ENCODE peak calls at places on chromosomes 7 and 10, in five cellular contexts. M, K, V, S and Q are unnamed samples.

GRCh38 chr7:140200102-140200989 is 23.6 kb upstream of the KDM7A start:
- DNase-seq in V (no peak), K (no peak), S (peak; percentile 86), M (no peak), Q (no peak)

GRCh38 chr7:158317238-158318205 is 270.1 kb downstream of the PTPRN2 start:
- DNase-seq in S (no peak), V (no peak), K (no peak), M (no peak), Q (peak; percentile 81)

GRCh38 chr10:33240931-33241330 is 93.5 kb downstream of the NRP1 start:
- DNase-seq in V (no peak), S (no peak), K (no peak), M (no peak), Q (no peak)

GRCh38 chr10:22648547-22648961 is 65.8 kb downstream of the PIP4K2A start:
- DNase-seq in V (no peak), S (no peak), K (no peak), M (no peak), Q (no peak)

GRCh38 chr7:122301858-122302745 is 2.4 kb downstream of the FEZF1 start:
- DNase-seq in S (no peak), V (peak; percentile 32), M (no peak), K (no peak), Q (peak; percentile 61)

GRCh38 chr10:60974463-60975149 is 30.6 kb upstream of the RHOBTB1 start:
- DNase-seq in V (no peak), S (no peak), K (no peak), M (no peak), Q (no peak)

GRCh38 chr10:6988654-6989053 is 408.6 kb upstream of the PRKCQ start:
- DNase-seq in K (no peak), M (no peak), S (no peak), V (no peak), Q (no peak)

GRCh38 chr7:125695631-125696030 is 766.0 kb upstream of the POT1 start:
- DNase-seq in S (no peak), V (no peak), M (no peak), K (no peak), Q (no peak)

GRCh38 chr10:8137272-8137680 is 82.8 kb downstream of the GATA3 start:
- DNase-seq in M (no peak), K (no peak), V (no peak), S (no peak), Q (no peak)

GRCh38 chr10:61633665-61634064 is 29.1 kb upstream of the CABCOCO1 start:
- DNase-seq in K (no peak), M (no peak), V (no peak), S (no peak), Q (no peak)

GRCh38 chr7:12524794-12525386 is 45.6 kb upstream of the SCIN start:
- DNase-seq in M (no peak), V (no peak), K (peak; percentile 57), S (peak; percentile 24), Q (no peak)

GRCh38 chr10:125158528-125159485 is 1.6 kb downstream of the CTBP2 start:
- DNase-seq in K (peak; percentile 64), M (peak; percentile 67), V (no peak), S (peak; percentile 52), Q (no peak)

GRCh38 chr10:87700031-87700796 is 40.5 kb downstream of the PAPSS2 start:
- DNase-seq in S (no peak), M (no peak), V (no peak), K (no peak), Q (no peak)

GRCh38 chr7:45479781-45480180 is 94.4 kb upstream of the ADCY1 start:
- DNase-seq in K (no peak), V (no peak), S (no peak), M (no peak), Q (no peak)

GRCh38 chr10:126421745-126422144 is 33.5 kb upstream of the ADAM12 start:
- DNase-seq in S (no peak), V (no peak), K (no peak), M (no peak), Q (no peak)

GRCh38 chr10:107118866-107119265 is 45.6 kb downstream of the SORCS1 start:
- DNase-seq in M (no peak), S (no peak), V (no peak), K (no peak), Q (no peak)

GRCh38 chr7:114715907-114716306 is 206.0 kb upstream of the MDFIC start:
- DNase-seq in S (no peak), V (no peak), K (no peak), M (no peak), Q (no peak)

GRCh38 chr10:47406870-47407648 is 23.0 kb upstream of the ZNF488 start:
- DNase-seq in K (no peak), V (no peak), M (no peak), S (peak; percentile 82), Q (no peak)

GRCh38 chr7:128131701-128132100 is 100.5 kb upstream of the LRRC4 start:
- DNase-seq in S (no peak), M (no peak), K (no peak), V (no peak), Q (no peak)

GRCh38 chr10:86182150-86182549 is 184.4 kb downstream of the GRID1 start:
- DNase-seq in V (no peak), K (no peak), M (no peak), S (no peak), Q (no peak)

GRCh38 chr7:5457245-5457735 is 33.7 kb upstream of the TNRC18 start:
- DNase-seq in M (no peak), S (no peak), V (no peak), K (no peak), Q (no peak)

GRCh38 chr10:91349381-91349780 is 60.8 kb upstream of the HECTD2 start:
- DNase-seq in V (peak; percentile 17), S (no peak), K (peak; percentile 19), M (no peak), Q (no peak)

GRCh38 chr7:94338921-94339371 is 55.7 kb upstream of the COL1A2 start:
- DNase-seq in S (no peak), V (no peak), M (no peak), K (no peak), Q (no peak)

DNA sequence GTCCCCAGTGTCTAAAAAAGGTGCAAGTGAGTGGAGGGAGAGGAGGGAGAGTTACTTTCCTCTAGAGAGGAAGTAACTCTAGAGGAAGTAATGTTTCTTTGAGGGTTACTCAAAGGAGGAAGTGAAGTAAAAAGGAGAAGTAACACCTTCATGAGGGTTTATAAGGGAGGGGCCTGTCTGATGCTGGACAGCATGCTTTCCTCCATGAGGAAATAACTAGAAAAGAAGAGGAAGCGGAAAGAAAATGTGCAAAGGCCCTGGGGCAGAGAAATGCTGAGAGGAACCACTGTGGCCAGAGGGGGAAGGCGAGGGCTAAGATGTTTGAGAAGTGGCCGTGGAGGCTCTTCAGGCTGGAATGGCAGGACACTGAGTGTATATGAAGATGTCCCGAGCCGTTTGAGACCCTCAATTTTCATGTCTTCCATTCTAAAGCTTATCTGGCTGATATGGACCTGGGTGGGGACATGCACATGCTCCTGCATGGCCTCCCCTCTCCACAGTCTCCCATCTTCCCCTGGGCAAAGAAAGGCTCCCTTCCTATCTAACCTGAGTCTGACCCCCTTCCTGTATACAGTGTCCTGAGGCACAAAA is 3.4 kb upstream of the SLC18A2 start:
- DNase-seq in K (no peak), S (no peak), M (no peak), V (no peak), Q (no peak)
- TF ChIP-seq CTCF in K (no peak), S (no peak), M (no peak), V (no peak), Q (no peak)

GRCh38 chr7:19623676-19624075 is 85.2 kb downstream of the POLR1F start:
- DNase-seq in S (no peak), K (no peak), M (no peak), V (no peak), Q (no peak)

GRCh38 chr7:19619122-19619521 is 89.7 kb downstream of the POLR1F start:
- DNase-seq in V (no peak), S (no peak), M (no peak), K (no peak), Q (no peak)

GRCh38 chr7:19617921-19618320 is 90.9 kb downstream of the POLR1F start:
- DNase-seq in M (no peak), S (no peak), K (no peak), V (no peak), Q (no peak)

GRCh38 chr7:19620470-19620869 is 88.4 kb downstream of the POLR1F start:
- DNase-seq in M (no peak), K (no peak), S (no peak), V (no peak), Q (no peak)

GRCh38 chr7:19621740-19622139 is 87.1 kb downstream of the POLR1F start:
- DNase-seq in M (no peak), S (no peak), V (no peak), K (no peak), Q (no peak)
- TF ChIP-seq CTCF in M (no peak), S (no peak), V (no peak), K (no peak), Q (no peak)

GRCh38 chr7:23072043-23072442 is 33.5 kb upstream of the KLHL7 start:
- DNase-seq in M (no peak), K (peak; percentile 12), S (no peak), V (no peak), Q (no peak)
- TF ChIP-seq CTCF in M (no peak), K (peak; percentile 32), S (peak; percentile 15), V (no peak), Q (no peak)

GRCh38 chr10:108902491-108903250 is 1020.6 kb downstream of the XPNPEP1 start:
- DNase-seq in K (no peak), V (no peak), S (no peak), M (no peak), Q (no peak)

GRCh38 chr10:108901766-108902365 is 1021.4 kb downstream of the XPNPEP1 start:
- DNase-seq in M (no peak), K (no peak), V (no peak), S (no peak), Q (no peak)

GRCh38 chr10:108904163-108904878 is 1019.0 kb downstream of the XPNPEP1 start:
- DNase-seq in S (no peak), V (no peak), K (no peak), M (no peak), Q (no peak)

GRCh38 chr10:108894402-108895301 is 1028.7 kb downstream of the XPNPEP1 start:
- DNase-seq in M (no peak), V (no peak), K (no peak), S (no peak), Q (no peak)

GRCh38 chr10:108899686-108900085 is 1023.6 kb downstream of the XPNPEP1 start:
- DNase-seq in K (no peak), S (no peak), V (no peak), M (no peak), Q (no peak)
- TF ChIP-seq CTCF in K (no peak), S (no peak), V (no peak), M (no peak), Q (no peak)

DNA sequence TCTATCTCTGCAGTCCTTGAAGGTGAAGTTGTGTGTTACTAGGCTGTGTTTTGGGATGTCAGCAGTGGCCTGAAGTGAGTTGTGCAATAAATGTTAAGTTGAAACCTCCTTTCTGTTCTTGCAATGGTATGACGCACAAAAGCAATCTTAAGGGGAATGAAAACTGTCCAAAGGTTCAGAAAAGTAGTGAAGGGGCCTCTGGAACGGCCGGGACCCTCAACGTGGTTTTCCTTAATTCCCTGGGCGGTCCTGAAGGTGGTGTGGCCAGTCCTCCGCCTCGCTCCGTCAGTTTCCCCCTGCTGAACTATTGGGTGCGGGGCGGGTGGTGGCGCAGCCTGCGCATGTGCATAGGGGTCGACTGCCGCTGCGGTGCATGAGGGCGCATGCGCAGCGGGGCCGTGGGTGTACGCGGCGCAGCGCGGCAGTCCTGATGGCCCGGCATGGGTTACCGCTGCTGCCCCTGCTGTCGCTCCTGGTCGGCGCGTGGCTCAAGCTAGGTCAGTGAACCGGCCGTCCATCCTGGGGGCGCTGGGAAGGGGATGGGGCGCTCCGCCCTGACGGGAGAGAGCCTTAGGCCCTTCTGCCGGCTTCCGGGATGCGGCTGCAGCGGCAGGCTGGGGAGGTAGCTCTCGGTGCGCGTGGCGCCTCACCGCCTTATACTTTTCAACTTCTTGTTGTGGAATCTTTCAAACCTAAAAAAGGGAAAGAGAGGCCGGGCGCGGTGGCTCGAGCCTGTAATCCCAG is at the start of gene SUMF2:
- DNase-seq in K (peak; percentile 97), M (peak; percentile 92), S (peak; percentile 98), V (peak; percentile 92), Q (peak; percentile 94)
- TF ChIP-seq CTCF in K (peak; percentile 20), M (peak; percentile 8), S (no peak), V (no peak), Q (no peak)